ENCODE peak calls at places on chromosomes 2 and 18, in eight cellular contexts. One of them, this sample, is unnamed.

GRCh38 chr2:108884629-108885028 is 98.1 kb downstream of the CCDC138 start:
- DNase-seq in left lung: peak; percentile 43
- DNase-seq in HCT116: no peak
- DNase-seq in IMR-90: no peak
- DNase-seq in mammary epithelial cell: peak; percentile 35
- DNase-seq in thyroid gland: peak; percentile 61
- DNase-seq in effector memory CD4-positive, alpha-beta T cell: no peak
- DNase-seq in suprapubic skin: no peak
- DNase-seq in this sample: no peak

GRCh38 chr2:72457801-72458516 is 310.3 kb upstream of the CYP26B1 start:
- DNase-seq in left lung: no peak
- DNase-seq in HCT116: no peak
- DNase-seq in IMR-90: peak; percentile 54
- DNase-seq in mammary epithelial cell: peak; percentile 6
- DNase-seq in thyroid gland: no peak
- DNase-seq in effector memory CD4-positive, alpha-beta T cell: no peak
- DNase-seq in suprapubic skin: no peak
- DNase-seq in this sample: no peak

GRCh38 chr2:104388296-104388695 is 465.6 kb upstream of the POU3F3 start:
- DNase-seq in left lung: no peak
- DNase-seq in HCT116: no peak
- DNase-seq in IMR-90: no peak
- DNase-seq in mammary epithelial cell: no peak
- DNase-seq in thyroid gland: no peak
- DNase-seq in effector memory CD4-positive, alpha-beta T cell: no peak
- DNase-seq in suprapubic skin: no peak
- DNase-seq in this sample: no peak

GRCh38 chr18:35581555-35582309 is at the start of gene GALNT1:
- DNase-seq in left lung: peak; percentile 39
- DNase-seq in HCT116: no peak
- DNase-seq in IMR-90: peak; percentile 4
- DNase-seq in mammary epithelial cell: peak; percentile 3
- DNase-seq in thyroid gland: peak; percentile 17
- DNase-seq in effector memory CD4-positive, alpha-beta T cell: no peak
- DNase-seq in suprapubic skin: no peak
- DNase-seq in this sample: no peak

GRCh38 chr2:176534798-176535479 is 265.7 kb downstream of the MTX2 start:
- DNase-seq in left lung: no peak
- DNase-seq in HCT116: no peak
- DNase-seq in IMR-90: no peak
- DNase-seq in mammary epithelial cell: peak; percentile 63
- DNase-seq in thyroid gland: no peak
- DNase-seq in effector memory CD4-positive, alpha-beta T cell: no peak
- DNase-seq in suprapubic skin: no peak
- DNase-seq in this sample: no peak

GRCh38 chr2:210517169-210517693 is 39.2 kb upstream of the CPS1 start:
- DNase-seq in left lung: no peak
- DNase-seq in HCT116: no peak
- DNase-seq in IMR-90: no peak
- DNase-seq in mammary epithelial cell: no peak
- DNase-seq in thyroid gland: no peak
- DNase-seq in effector memory CD4-positive, alpha-beta T cell: no peak
- DNase-seq in suprapubic skin: no peak
- DNase-seq in this sample: no peak

GRCh38 chr2:84882775-84883550 is 2.1 kb upstream of the TRABD2A start:
- DNase-seq in left lung: no peak
- DNase-seq in HCT116: no peak
- DNase-seq in IMR-90: peak; percentile 83
- DNase-seq in mammary epithelial cell: no peak
- DNase-seq in thyroid gland: no peak
- DNase-seq in effector memory CD4-positive, alpha-beta T cell: no peak
- DNase-seq in suprapubic skin: no peak
- DNase-seq in this sample: no peak

GRCh38 chr2:179817181-179817841 is 44.1 kb downstream of the ZNF385B start:
- DNase-seq in left lung: no peak
- DNase-seq in HCT116: peak; percentile 13
- DNase-seq in IMR-90: no peak
- DNase-seq in mammary epithelial cell: no peak
- DNase-seq in thyroid gland: no peak
- DNase-seq in effector memory CD4-positive, alpha-beta T cell: no peak
- DNase-seq in suprapubic skin: no peak
- DNase-seq in this sample: no peak

GRCh38 chr2:28401948-28402550 is 9.4 kb downstream of the FOSL2 start:
- DNase-seq in left lung: peak; percentile 22
- DNase-seq in HCT116: no peak
- DNase-seq in IMR-90: no peak
- DNase-seq in mammary epithelial cell: no peak
- DNase-seq in thyroid gland: no peak
- DNase-seq in effector memory CD4-positive, alpha-beta T cell: no peak
- DNase-seq in suprapubic skin: no peak
- DNase-seq in this sample: peak; percentile 56

GRCh38 chr2:151891566-151892194 is 63.5 kb upstream of the ARL5A start:
- DNase-seq in left lung: no peak
- DNase-seq in HCT116: no peak
- DNase-seq in IMR-90: no peak
- DNase-seq in mammary epithelial cell: no peak
- DNase-seq in thyroid gland: peak; percentile 68
- DNase-seq in effector memory CD4-positive, alpha-beta T cell: no peak
- DNase-seq in suprapubic skin: no peak
- DNase-seq in this sample: no peak

GRCh38 chr2:42095923-42096408 is 48.1 kb downstream of the PKDCC start:
- DNase-seq in left lung: peak; percentile 76
- DNase-seq in HCT116: peak; percentile 48
- DNase-seq in IMR-90: peak; percentile 83
- DNase-seq in mammary epithelial cell: peak; percentile 56
- DNase-seq in thyroid gland: peak; percentile 85
- DNase-seq in effector memory CD4-positive, alpha-beta T cell: peak; percentile 69
- DNase-seq in suprapubic skin: no peak
- DNase-seq in this sample: peak; percentile 86

GRCh38 chr2:162261032-162261945 is 18.0 kb upstream of the FAP start:
- DNase-seq in left lung: peak; percentile 75
- DNase-seq in HCT116: no peak
- DNase-seq in IMR-90: peak; percentile 80
- DNase-seq in mammary epithelial cell: peak; percentile 74
- DNase-seq in thyroid gland: peak; percentile 33
- DNase-seq in effector memory CD4-positive, alpha-beta T cell: no peak
- DNase-seq in suprapubic skin: no peak
- DNase-seq in this sample: peak; percentile 76

DNA sequence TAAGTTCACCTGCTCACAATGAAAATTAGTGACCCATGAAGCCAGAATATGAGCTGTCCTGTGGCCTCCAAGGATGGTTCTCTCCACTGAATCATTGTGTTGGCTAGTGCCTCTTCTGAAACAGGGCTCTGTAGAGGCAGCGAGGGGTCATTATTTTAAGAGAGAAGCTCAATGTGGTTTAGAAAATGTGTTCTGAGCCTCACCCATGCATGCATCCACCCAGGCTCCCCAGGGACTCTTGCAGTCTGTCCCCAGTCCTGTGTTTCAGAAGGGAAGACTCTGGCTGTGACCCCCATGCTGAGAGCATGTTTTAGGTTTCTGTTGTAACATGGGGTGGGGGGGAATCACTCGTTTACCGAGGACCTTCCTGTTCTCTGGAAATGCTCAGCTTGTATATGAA is 135.2 kb downstream of the RNF144A start:
- DNase-seq in left lung: no peak
- DNase-seq in HCT116: no peak
- DNase-seq in IMR-90: no peak
- DNase-seq in mammary epithelial cell: no peak
- DNase-seq in thyroid gland: no peak
- DNase-seq in effector memory CD4-positive, alpha-beta T cell: no peak
- DNase-seq in suprapubic skin: no peak
- DNase-seq in this sample: no peak
- H3K4me1 ChIP-seq in left lung: no peaks in the 10 kb centered on the region
- H3K4me1 ChIP-seq in HCT116: no peaks in the 10 kb centered on the region
- H3K4me1 ChIP-seq in IMR-90: no peaks in the 10 kb centered on the region
- H3K4me1 ChIP-seq in mammary epithelial cell: no peaks in the 10 kb centered on the region
- H3K4me1 ChIP-seq in thyroid gland: no peaks in the 10 kb centered on the region
- H3K4me1 ChIP-seq in effector memory CD4-positive, alpha-beta T cell: peaks cover 11% of the 10 kb centered on the region
- H3K4me1 ChIP-seq in suprapubic skin: no peaks in the 10 kb centered on the region
- H3K4me1 ChIP-seq in this sample: no peaks in the 10 kb centered on the region

GRCh38 chr2:190408538-190409271 is 550 bp downstream of the MFSD6 start:
- DNase-seq in left lung: peak; percentile 67
- DNase-seq in HCT116: peak; percentile 7
- DNase-seq in IMR-90: no peak
- DNase-seq in mammary epithelial cell: peak; percentile 51
- DNase-seq in thyroid gland: peak; percentile 64
- DNase-seq in effector memory CD4-positive, alpha-beta T cell: peak; percentile 75
- DNase-seq in suprapubic skin: no peak
- DNase-seq in this sample: peak; percentile 73
- H3K27ac ChIP-seq in left lung: peak overlapping the region; percentile 82
- H3K27ac ChIP-seq in HCT116: peak overlapping the region; percentile 54
- H3K27ac ChIP-seq in IMR-90: peak overlapping the region; percentile 34
- H3K27ac ChIP-seq in mammary epithelial cell: peak overlapping the region; percentile 61
- H3K27ac ChIP-seq in thyroid gland: peak overlapping the region; percentile 85
- H3K27ac ChIP-seq in effector memory CD4-positive, alpha-beta T cell: peak overlapping the region; percentile 95
- H3K27ac ChIP-seq in suprapubic skin: peak overlapping the region; percentile 96
- H3K27ac ChIP-seq in this sample: peak overlapping the region; percentile 79

GRCh38 chr18:57666818-57667497 is 45.3 kb upstream of the NARS1 start:
- DNase-seq in left lung: no peak
- DNase-seq in HCT116: no peak
- DNase-seq in IMR-90: peak; percentile 74
- DNase-seq in mammary epithelial cell: peak; percentile 38
- DNase-seq in thyroid gland: no peak
- DNase-seq in effector memory CD4-positive, alpha-beta T cell: no peak
- DNase-seq in suprapubic skin: no peak
- DNase-seq in this sample: no peak
- H3K4me3 ChIP-seq in left lung: no peak overlapping the region
- H3K4me3 ChIP-seq in HCT116: no peak overlapping the region
- H3K4me3 ChIP-seq in IMR-90: no peak overlapping the region
- H3K4me3 ChIP-seq in mammary epithelial cell: no peak overlapping the region
- H3K4me3 ChIP-seq in thyroid gland: no peak overlapping the region
- H3K4me3 ChIP-seq in effector memory CD4-positive, alpha-beta T cell: no peak overlapping the region
- H3K4me3 ChIP-seq in suprapubic skin: no peak overlapping the region
- H3K4me3 ChIP-seq in this sample: no peak overlapping the region

GRCh38 chr2:238162516-238163441 is 4.0 kb downstream of the ERFE start:
- DNase-seq in left lung: no peak
- DNase-seq in HCT116: no peak
- DNase-seq in IMR-90: no peak
- DNase-seq in mammary epithelial cell: no peak
- DNase-seq in thyroid gland: peak; percentile 53
- DNase-seq in effector memory CD4-positive, alpha-beta T cell: no peak
- DNase-seq in suprapubic skin: peak; percentile 72
- DNase-seq in this sample: no peak
- H3K4me1 ChIP-seq in left lung: peaks cover 28% of the 10 kb centered on the region
- H3K4me1 ChIP-seq in HCT116: peaks cover 12% of the 10 kb centered on the region
- H3K4me1 ChIP-seq in IMR-90: peaks cover 19% of the 10 kb centered on the region
- H3K4me1 ChIP-seq in mammary epithelial cell: peaks cover 4% of the 10 kb centered on the region
- H3K4me1 ChIP-seq in thyroid gland: peaks cover 75% of the 10 kb centered on the region
- H3K4me1 ChIP-seq in effector memory CD4-positive, alpha-beta T cell: peaks cover 5% of the 10 kb centered on the region
- H3K4me1 ChIP-seq in suprapubic skin: peaks cover 21% of the 10 kb centered on the region
- H3K4me1 ChIP-seq in this sample: peaks cover 27% of the 10 kb centered on the region

DNA sequence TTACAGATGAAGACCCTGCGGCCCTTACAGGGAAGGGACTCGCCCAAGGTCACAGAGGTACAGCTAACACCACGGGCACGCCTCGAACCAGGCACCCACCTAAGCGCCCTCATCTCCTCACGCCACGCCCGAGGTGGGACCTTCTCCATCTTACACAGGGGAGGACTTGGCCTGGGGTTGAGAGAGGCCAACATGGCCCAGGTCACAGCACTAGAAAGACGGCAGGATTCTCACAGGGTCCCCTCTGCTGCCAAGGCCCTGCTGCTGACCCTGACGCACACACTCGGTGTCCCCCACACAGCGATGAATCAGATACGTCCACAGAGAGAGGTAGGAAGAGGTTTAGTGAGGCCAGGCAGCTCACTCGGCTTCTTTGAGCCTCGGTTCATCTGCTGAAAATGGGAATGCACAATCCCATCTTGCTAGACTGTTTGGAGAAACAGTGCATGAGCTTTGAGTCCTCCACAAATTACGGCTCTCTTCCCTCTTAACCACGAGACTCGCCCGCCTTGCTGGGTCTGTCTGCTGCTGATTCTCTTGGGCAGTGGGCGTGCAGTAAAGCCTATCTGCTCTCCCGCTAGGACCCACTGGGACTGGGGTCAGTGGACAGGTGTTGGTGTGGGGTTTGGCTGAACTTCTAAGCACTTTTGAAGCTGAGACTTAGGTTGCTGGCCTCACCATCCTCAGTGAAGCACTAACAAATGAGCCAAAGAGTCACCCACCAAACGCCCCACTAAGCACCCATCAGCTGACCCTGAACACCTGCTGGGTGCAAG is 79.2 kb downstream of the SMAD7 start:
- DNase-seq in left lung: no peak
- DNase-seq in HCT116: no peak
- DNase-seq in IMR-90: no peak
- DNase-seq in mammary epithelial cell: no peak
- DNase-seq in thyroid gland: no peak
- DNase-seq in effector memory CD4-positive, alpha-beta T cell: no peak
- DNase-seq in suprapubic skin: no peak
- DNase-seq in this sample: no peak
- H3K27ac ChIP-seq in left lung: no peak overlapping the region
- H3K27ac ChIP-seq in HCT116: no peak overlapping the region
- H3K27ac ChIP-seq in IMR-90: no peak overlapping the region
- H3K27ac ChIP-seq in mammary epithelial cell: no peak overlapping the region
- H3K27ac ChIP-seq in thyroid gland: no peak overlapping the region
- H3K27ac ChIP-seq in effector memory CD4-positive, alpha-beta T cell: no peak overlapping the region
- H3K27ac ChIP-seq in suprapubic skin: no peak overlapping the region
- H3K27ac ChIP-seq in this sample: no peak overlapping the region

GRCh38 chr2:158458617-158458920 is 1.8 kb downstream of the PKP4 start:
- DNase-seq in left lung: no peak
- DNase-seq in HCT116: no peak
- DNase-seq in IMR-90: peak; percentile 26
- DNase-seq in mammary epithelial cell: no peak
- DNase-seq in thyroid gland: no peak
- DNase-seq in effector memory CD4-positive, alpha-beta T cell: no peak
- DNase-seq in suprapubic skin: no peak
- DNase-seq in this sample: no peak
- H3K4me3 ChIP-seq in left lung: peak overlapping the region; percentile 97
- H3K4me3 ChIP-seq in HCT116: peak overlapping the region; percentile 78
- H3K4me3 ChIP-seq in IMR-90: peak overlapping the region; percentile 90
- H3K4me3 ChIP-seq in mammary epithelial cell: peak overlapping the region; percentile 77
- H3K4me3 ChIP-seq in thyroid gland: peak overlapping the region; percentile 89
- H3K4me3 ChIP-seq in effector memory CD4-positive, alpha-beta T cell: peak overlapping the region; percentile 96
- H3K4me3 ChIP-seq in suprapubic skin: peak overlapping the region; percentile 99
- H3K4me3 ChIP-seq in this sample: peak overlapping the region; percentile 99